ENCODE peak calls at places on chromosomes 1 and 21, in four cellular contexts. L, E, U and B are unnamed samples.

GRCh38 chr1:156422602-156423091 is 53.6 kb downstream of the RHBG start:
- DNase-seq in L (no peak), E (no peak), U (no peak), B (no peak)

GRCh38 chr1:199855580-199855979 is 171.9 kb upstream of the NR5A2 start:
- DNase-seq in L (no peak), E (no peak), U (no peak), B (peak)

GRCh38 chr1:44733365-44733764 is 2.4 kb upstream of the RNU5D-1 start:
- DNase-seq in L (peak), E (no peak), U (no peak), B (no peak)

GRCh38 chr1:184686540-184686939 is 68.1 kb downstream of the EDEM3 start:
- DNase-seq in L (no peak), E (no peak), U (peak), B (no peak)

GRCh38 chr1:3978196-3978927 is 78.3 kb upstream of the C1orf174 start:
- DNase-seq in L (no peak), E (no peak), U (no peak), B (no peak)

GRCh38 chr1:226432586-226433360 is 24.9 kb upstream of the PARP1 start:
- DNase-seq in L (no peak), E (no peak), U (no peak), B (no peak)

GRCh38 chr1:2105781-2106524 is 55.7 kb downstream of the PRKCZ start:
- DNase-seq in L (no peak), E (no peak), U (no peak), B (no peak)

GRCh38 chr1:183267646-183268431 is 81.8 kb downstream of the LAMC2 start:
- DNase-seq in L (no peak), E (no peak), U (no peak), B (peak)

GRCh38 chr1:117174851-117175250 is 35.9 kb downstream of the VTCN1 start:
- DNase-seq in L (no peak), E (no peak), U (no peak), B (no peak)

GRCh38 chr1:27506703-27507102 is 16.7 kb upstream of the WASF2 start:
- DNase-seq in L (no peak), E (no peak), U (no peak), B (no peak)

GRCh38 chr1:36769886-36770830 is 264.2 kb downstream of the GRIK3 start:
- DNase-seq in L (peak), E (no peak), U (no peak), B (no peak)

GRCh38 chr1:19341201-19342076 is 29.3 kb downstream of the SLC66A1 start:
- DNase-seq in L (peak), E (peak), U (peak), B (peak)

GRCh38 chr1:19340387-19340937 is 28.3 kb downstream of the SLC66A1 start:
- DNase-seq in L (no peak), E (no peak), U (no peak), B (no peak)

GRCh38 chr1:19337289-19337688 is 25.2 kb downstream of the SLC66A1 start:
- DNase-seq in L (no peak), E (no peak), U (no peak), B (no peak)

GRCh38 chr1:19338323-19338762 is 26.2 kb downstream of the SLC66A1 start:
- DNase-seq in L (no peak), E (no peak), U (peak), B (peak)

DNA sequence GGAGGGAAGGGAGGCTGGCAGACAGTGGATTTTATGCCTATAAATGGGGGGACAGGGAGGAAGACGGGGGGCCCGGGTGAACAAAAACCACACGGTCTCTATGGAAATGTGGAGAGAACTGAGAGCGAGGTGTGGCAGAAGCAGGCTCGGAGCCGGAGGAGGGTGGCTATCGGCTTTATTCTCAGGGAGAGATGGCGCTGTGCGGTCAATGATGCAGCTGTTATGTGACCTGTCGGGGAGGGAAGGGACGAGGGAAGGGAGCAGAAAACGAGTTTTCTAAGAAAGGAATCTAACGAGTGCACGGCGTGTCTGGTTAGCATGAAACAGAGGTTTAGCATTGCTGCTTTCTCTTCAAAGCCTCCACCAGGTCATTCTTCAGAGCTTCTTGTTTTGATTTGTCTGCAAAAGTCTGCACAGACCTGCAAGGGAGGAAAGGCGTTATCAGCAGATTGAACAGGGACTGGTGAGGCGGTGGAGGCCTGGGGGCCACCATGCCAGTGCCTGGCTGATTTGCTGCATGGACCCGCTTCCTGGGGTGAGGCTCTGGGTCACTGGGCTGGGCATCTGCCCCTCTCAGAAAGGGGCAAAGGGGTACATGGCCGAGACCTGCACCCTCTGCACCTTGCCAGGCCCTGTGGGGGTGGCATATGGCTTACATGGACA is 27.2 kb downstream of the SLC66A1 start:
- DNase-seq in L (no peak), E (no peak), U (no peak), B (no peak)
- TF ChIP-seq POLR2A in L (no peak), E (no peak), U (no peak), B (no peak)

DNA sequence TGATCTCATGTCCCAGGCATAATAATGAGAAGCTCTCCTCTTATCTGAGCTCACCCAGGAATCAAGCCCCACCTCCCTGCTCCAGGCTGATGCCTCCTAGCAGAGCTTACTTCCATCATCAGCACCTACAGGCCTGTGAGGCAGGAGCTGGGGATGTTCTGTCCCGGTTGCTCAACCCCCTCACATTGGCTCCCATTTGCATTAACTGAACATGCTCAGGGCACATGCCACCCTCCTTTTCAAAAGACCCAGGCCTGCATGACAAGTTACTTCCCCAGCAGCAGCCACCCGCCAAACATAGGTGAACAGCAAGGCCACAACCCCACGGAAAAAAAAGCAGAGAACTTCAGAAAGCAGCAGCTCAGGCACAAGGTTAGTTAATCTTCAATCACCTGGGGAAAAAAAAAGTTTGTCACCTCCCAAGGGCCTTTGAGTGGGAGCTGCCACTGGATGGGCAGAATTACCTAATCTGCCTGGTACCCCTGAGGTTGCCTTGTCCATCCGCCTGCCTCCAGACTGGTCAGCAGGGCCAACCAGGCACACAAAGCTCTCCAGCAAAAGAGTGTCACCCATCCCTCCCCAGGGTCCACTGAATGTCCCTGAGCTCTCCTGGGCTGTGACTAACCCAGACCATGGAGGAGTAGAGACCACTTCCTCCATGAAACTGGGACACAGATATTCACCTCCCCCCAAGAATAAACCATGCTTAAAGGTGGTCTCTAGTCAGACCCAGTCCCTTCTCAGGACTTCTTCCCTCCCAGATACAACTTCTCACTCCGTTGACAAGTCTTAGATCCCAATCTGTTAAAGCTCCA is 4.4 kb downstream of the KCNN3 start:
- DNase-seq in L (no peak), E (no peak), U (no peak), B (peak)
- H3K4me3 ChIP-seq in L (peak), E (no peak), U (no peak), B (no peak)

GRCh38 chr1:228488818-228489674 is 1.9 kb downstream of the RNF187 start:
- DNase-seq in L (no peak), E (no peak), U (no peak), B (no peak)

GRCh38 chr1:228483789-228484188 is 3.4 kb upstream of the RNF187 start:
- DNase-seq in L (no peak), E (no peak), U (no peak), B (no peak)

GRCh38 chr1:228488107-228488817 is 1.1 kb downstream of the RNF187 start:
- DNase-seq in L (no peak), E (no peak), U (no peak), B (no peak)

GRCh38 chr1:228487336-228488106 is at the start of gene RNF187:
- DNase-seq in L (peak), E (peak), U (no peak), B (peak)

GRCh38 chr1:228486596-228487335 is 416 bp upstream of the RNF187 start:
- DNase-seq in L (peak), E (peak), U (peak), B (peak)
- TF ChIP-seq POLR2A in L (no peak), E (peak), U (no peak), B (no peak)

DNA sequence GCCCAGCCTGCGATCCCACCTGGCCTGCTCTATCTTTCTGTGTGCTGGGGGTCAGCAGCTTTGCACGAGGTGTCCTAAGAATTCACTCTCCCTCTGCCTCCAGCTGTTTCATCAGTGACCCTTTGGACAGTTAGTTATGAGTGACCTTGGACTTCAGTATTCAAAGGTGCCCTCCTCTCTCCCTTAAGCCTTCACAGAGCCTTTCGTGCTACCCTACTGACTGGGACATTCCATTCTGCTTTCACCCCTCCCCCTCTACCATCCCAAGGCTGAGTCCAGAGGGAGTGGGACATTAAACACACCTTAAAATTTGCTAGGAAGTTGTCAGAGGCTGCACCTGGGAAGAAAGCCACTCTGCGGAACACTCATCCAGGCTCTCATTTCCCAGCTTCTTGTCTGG is 171.9 kb downstream of the CLIC6 start:
- DNase-seq in L (no peak), E (no peak), U (no peak), B (no peak)
- H3K4me3 ChIP-seq in L (no peak), E (no peak), U (no peak), B (no peak)

GRCh38 chr1:159714529-159714928 is at the start of gene CRP:
- DNase-seq in L (no peak), E (no peak), U (no peak), B (no peak)
- TF ChIP-seq POLR2A in L (no peak), E (no peak), U (no peak), B (no peak)

DNA sequence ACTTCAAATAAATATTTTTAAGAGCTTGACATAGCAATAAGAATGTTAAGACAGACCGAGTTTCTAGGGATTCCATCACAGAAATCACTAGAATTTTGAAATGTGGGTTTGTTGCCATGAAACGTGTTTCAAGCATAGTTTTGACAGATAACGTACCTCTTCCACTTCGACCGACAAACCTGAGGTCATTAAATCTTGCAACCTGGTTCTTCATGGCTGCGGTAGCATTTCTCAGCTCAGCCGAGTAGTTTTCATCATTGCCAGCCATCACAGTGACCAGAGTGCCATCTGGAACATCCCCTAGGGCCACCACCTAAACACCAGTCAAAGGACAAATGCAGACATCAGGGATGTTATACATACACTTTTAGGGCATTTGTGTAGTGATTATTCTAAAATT is 168.7 kb downstream of the RUNX1 start:
- DNase-seq in L (no peak), E (no peak), U (no peak), B (no peak)
- H3K4me3 ChIP-seq in L (no peak), E (no peak), U (no peak), B (peak)

GRCh38 chr1:9942399-9942938 is 722 bp downstream of the LZIC start:
- DNase-seq in L (no peak), E (no peak), U (peak), B (peak)
- TF ChIP-seq POLR2A in L (no peak), E (no peak), U (no peak), B (no peak)

GRCh38 chr1:23436520-23437354 is 12.2 kb upstream of the TCEA3 start:
- DNase-seq in L (no peak), E (no peak), U (peak), B (no peak)
- H3K4me3 ChIP-seq in L (no peak), E (no peak), U (no peak), B (no peak)

GRCh38 chr1:215878843-215879242 is 311.7 kb downstream of the KCTD3 start:
- DNase-seq in L (no peak), E (no peak), U (no peak), B (no peak)

GRCh38 chr1:215878128-215878527 is 311.0 kb downstream of the KCTD3 start:
- DNase-seq in L (no peak), E (no peak), U (no peak), B (no peak)

GRCh38 chr1:215875236-215875635 is 308.1 kb downstream of the KCTD3 start:
- DNase-seq in L (no peak), E (no peak), U (no peak), B (no peak)

GRCh38 chr1:215875712-215876111 is 308.6 kb downstream of the KCTD3 start:
- DNase-seq in L (no peak), E (no peak), U (no peak), B (no peak)

DNA sequence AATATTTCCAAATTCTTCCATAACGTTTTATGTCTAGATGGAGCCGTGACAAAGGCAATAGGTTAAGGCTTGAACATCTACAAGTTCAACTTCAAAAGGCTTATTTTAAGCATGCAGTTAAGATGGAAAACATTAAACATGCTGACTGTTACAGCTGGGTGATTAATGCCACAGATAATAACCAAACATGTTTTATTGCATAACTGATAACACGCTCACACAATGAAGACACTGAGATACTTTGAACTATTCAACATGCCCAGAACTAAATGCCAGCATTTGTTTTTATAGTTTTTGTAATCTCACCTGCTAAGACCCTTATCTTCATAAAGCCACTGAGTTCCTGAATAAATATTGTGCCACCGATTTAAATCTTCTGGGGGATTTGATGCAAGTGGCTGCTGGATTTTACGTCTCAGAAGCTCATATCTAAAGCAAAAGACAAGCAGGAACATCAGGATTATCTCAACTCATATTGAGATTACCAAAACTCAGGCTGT is 310.4 kb downstream of the KCTD3 start:
- DNase-seq in L (no peak), E (no peak), U (no peak), B (no peak)
- TF ChIP-seq POLR2A in L (no peak), E (no peak), U (no peak), B (no peak)